ENCODE peak calls at places on chromosomes 3 and 15, in five cellular contexts. U is nephron progenitor cell, Q is NCI-H345, P is tibial artery, A is fibroblast of mammary gland. Z is an unnamed sample.

GRCh38 chr15:90286678-90287077 is 21.2 kb downstream of the NGRN start:
- DNase-seq in U (no peak), Q (peak), P (no peak), A (peak), Z (no peak)

GRCh38 chr3:126784254-126784653 is 80.2 kb downstream of the CHCHD6 start:
- DNase-seq in U (no peak), Q (no peak), P (no peak), A (no peak), Z (no peak)

GRCh38 chr3:161031134-161031533 is 74.0 kb downstream of the B3GALNT1 start:
- DNase-seq in U (no peak), Q (no peak), P (no peak), A (no peak), Z (no peak)

GRCh38 chr15:27844018-27844666 is 255.0 kb downstream of the OCA2 start:
- DNase-seq in U (no peak), Q (no peak), P (no peak), A (peak), Z (no peak)

GRCh38 chr3:178260887-178261286 is 275.3 kb upstream of the KCNMB2 start:
- DNase-seq in U (no peak), Q (no peak), P (no peak), A (no peak), Z (no peak)

GRCh38 chr15:67413770-67414429 is 107.0 kb upstream of the C15orf61 start:
- DNase-seq in U (no peak), Q (no peak), P (no peak), A (peak), Z (no peak)

GRCh38 chr3:127628788-127629456 is at the start of gene PODXL2:
- DNase-seq in U (peak), Q (peak), P (peak), A (peak), Z (peak)

GRCh38 chr3:149197669-149198068 is 24.0 kb downstream of the CP start:
- DNase-seq in U (peak), Q (no peak), P (no peak), A (no peak), Z (no peak)

GRCh38 chr15:60428935-60429334 is 31.1 kb upstream of the ANXA2 start:
- DNase-seq in U (no peak), Q (no peak), P (no peak), A (no peak), Z (no peak)

GRCh38 chr3:170721563-170721962 is 135.7 kb upstream of the SLC7A14 start:
- DNase-seq in U (no peak), Q (no peak), P (no peak), A (no peak), Z (no peak)

GRCh38 chr15:94312946-94313345 is 81.6 kb downstream of the MCTP2 start:
- DNase-seq in U (no peak), Q (no peak), P (no peak), A (no peak), Z (no peak)

GRCh38 chr3:125161607-125162219 is 50.8 kb downstream of the SLC12A8 start:
- DNase-seq in U (no peak), Q (no peak), P (no peak), A (peak), Z (no peak)